ENCODE peak calls at places on chromosome 5, in five cellular contexts. P, W, O, V and C are unnamed samples.

GRCh38 chr5:36712719-36713118 is 106.3 kb downstream of the SLC1A3 start:
- DNase-seq in W (no peak), P (no peak), V (no peak), O (no peak), C (no peak)

GRCh38 chr5:149939572-149939971 is 5.0 kb downstream of the PDE6A start:
- DNase-seq in P (no peak), O (peak; percentile 43), W (no peak), V (no peak), C (no peak)

GRCh38 chr5:79181419-79182022 is 54.4 kb upstream of the JMY start:
- DNase-seq in V (no peak), W (no peak), P (no peak), O (no peak), C (no peak)

GRCh38 chr5:151660616-151661015 is 26.1 kb downstream of the SPARC start:
- DNase-seq in W (no peak), V (no peak), O (peak; percentile 66), P (no peak), C (no peak)

GRCh38 chr5:168881427-168882149 is 302.4 kb upstream of the PANK3 start:
- DNase-seq in O (no peak), W (no peak), V (peak; percentile 60), P (peak; percentile 22), C (no peak)

GRCh38 chr5:73376618-73377170 is 71.9 kb downstream of the FOXD1 start:
- DNase-seq in V (no peak), P (no peak), W (no peak), O (no peak), C (no peak)

GRCh38 chr5:132485641-132486317 is 4.8 kb downstream of the IRF1 start:
- DNase-seq in O (no peak), V (no peak), W (peak; percentile 59), P (no peak), C (no peak)

GRCh38 chr5:56422060-56422762 is 189.1 kb upstream of the ANKRD55 start:
- DNase-seq in V (peak; percentile 46), P (no peak), W (no peak), O (no peak), C (no peak)

GRCh38 chr5:37198842-37199241 is 50.3 kb downstream of the CPLANE1 start:
- DNase-seq in V (no peak), W (no peak), O (peak; percentile 35), P (no peak), C (peak; percentile 21)

GRCh38 chr5:57094753-57095683 is 78.8 kb upstream of the GPBP1 start:
- DNase-seq in V (peak; percentile 24), W (no peak), O (no peak), P (peak; percentile 27), C (no peak)

GRCh38 chr5:55350754-55351153 is 43.0 kb downstream of the MTREX start:
- DNase-seq in P (no peak), W (no peak), V (no peak), O (no peak), C (no peak)

GRCh38 chr5:36606437-36607113 is at the start of gene SLC1A3:
- DNase-seq in O (peak; percentile 56), P (no peak), W (peak; percentile 71), V (peak; percentile 79), C (no peak)

GRCh38 chr5:73115399-73116051 is 4.8 kb upstream of the TMEM171 start:
- DNase-seq in W (no peak), P (no peak), O (no peak), V (peak; percentile 42), C (peak; percentile 93)

GRCh38 chr5:154860123-154860522 is 1.7 kb downstream of the CNOT8 start:
- DNase-seq in V (no peak), W (peak; percentile 72), P (peak; percentile 32), O (peak; percentile 92), C (peak; percentile 28)

GRCh38 chr5:169992789-169993188 is 12.5 kb upstream of the INSYN2B start:
- DNase-seq in V (no peak), W (no peak), P (no peak), O (no peak), C (no peak)

GRCh38 chr5:14667770-14668169 is 3.3 kb downstream of the OTULIN start:
- DNase-seq in O (no peak), P (no peak), W (no peak), V (no peak), C (no peak)
- H3K4me3 ChIP-seq in O (no peak overlapping the region), P (peak overlapping the region; percentile 34), W (no peak overlapping the region), V (no peak overlapping the region), C (no peak overlapping the region)

GRCh38 chr5:157576678-157577077 is 1.1 kb upstream of the ADAM19 start:
- DNase-seq in V (no peak), P (no peak), W (no peak), O (no peak), C (no peak)
- H3K4me3 ChIP-seq in V (no peak overlapping the region), P (peak overlapping the region; percentile 81), W (no peak overlapping the region), O (no peak overlapping the region), C (no peak overlapping the region)

DNA sequence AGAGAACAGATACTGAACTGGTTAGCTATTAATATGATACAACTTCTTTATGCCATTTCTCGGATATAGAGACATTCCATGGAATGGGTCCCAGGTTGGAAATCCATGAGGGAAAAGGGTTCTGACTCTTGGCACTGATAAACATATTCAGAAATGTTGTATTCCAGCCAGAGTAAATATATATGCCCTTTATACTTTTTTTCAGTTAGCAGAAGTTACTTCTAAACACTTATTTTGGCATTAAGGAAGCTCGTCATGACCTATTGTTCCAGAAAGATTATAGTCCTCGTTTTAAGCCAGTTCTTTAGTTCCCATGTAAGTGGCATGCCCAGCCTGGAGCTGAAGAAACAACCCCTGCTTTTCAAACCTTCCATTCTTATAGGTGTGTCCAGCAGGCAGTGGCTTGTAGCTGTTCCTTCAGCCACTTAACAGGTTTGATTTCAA is 181.6 kb downstream of the CD180 start:
- DNase-seq in W (no peak), P (no peak), O (no peak), V (no peak), C (no peak)
- H3K4me3 ChIP-seq in W (peak overlapping the region; percentile 41), P (no peak overlapping the region), O (no peak overlapping the region), V (no peak overlapping the region), C (peak overlapping the region; percentile 5)

DNA sequence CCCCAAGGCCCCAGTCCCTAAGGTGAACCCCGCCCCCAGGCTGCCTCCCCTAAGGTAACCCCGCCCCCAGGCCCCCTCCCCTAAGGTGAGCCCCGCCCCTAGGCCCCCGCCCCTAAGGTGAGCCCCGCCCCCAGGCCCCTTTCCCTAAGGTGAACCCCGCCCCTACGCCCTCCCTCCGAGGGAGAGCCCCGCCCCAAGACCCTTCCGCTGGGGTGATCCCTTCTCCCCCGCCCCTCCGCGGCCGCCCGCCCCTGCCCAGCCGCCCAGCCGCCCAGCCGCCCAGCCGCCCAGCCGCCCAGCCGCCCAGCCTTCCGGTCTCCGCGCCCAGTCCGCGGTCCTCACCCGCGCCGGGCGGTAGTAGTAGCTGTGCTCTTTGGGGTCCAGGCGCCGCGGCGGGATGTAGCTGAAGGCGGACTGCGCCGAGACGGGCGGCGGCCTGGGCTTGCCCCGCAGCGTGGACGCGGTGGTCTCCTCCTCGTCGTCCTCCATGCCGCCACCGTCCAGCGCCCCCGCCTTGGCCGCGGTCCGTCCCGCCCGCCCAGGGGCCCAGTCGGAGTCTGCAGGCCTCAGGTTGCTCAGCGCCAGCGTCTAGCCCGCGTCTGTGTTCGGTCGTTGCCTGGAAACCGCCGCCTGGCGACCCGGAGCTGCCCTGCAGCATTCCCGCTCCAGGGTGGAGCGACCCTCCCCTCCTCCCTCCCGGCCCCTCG is at the start of gene CFAP90:
- DNase-seq in V (peak; percentile 89), P (no peak), W (peak; percentile 86), O (peak; percentile 50), C (no peak)
- H3K4me3 ChIP-seq in V (peak within 1 kb of the TSS; percentile 85), P (no peak within 1 kb of the TSS), W (peak within 1 kb of the TSS; percentile 58), O (no peak within 1 kb of the TSS), C (peak within 1 kb of the TSS; percentile 57)